ENCODE peak calls at places on chromosomes 2 and 18, in five cellular contexts. A, W, I, P and C are unnamed samples.

GRCh38 chr2:9178110-9178904 is 28.3 kb upstream of the ASAP2 start:
- DNase-seq in A (no peak), W (no peak), I (peak), P (peak), C (no peak)

GRCh38 chr2:206616141-206616540 is 26.1 kb upstream of the FAM237A start:
- DNase-seq in A (no peak), W (no peak), I (no peak), P (peak), C (no peak)

GRCh38 chr18:62596145-62597005 is 73.5 kb downstream of the ZCCHC2 start:
- DNase-seq in A (no peak), W (no peak), I (peak), P (peak), C (no peak)

GRCh38 chr2:161946489-161947107 is 127.4 kb downstream of the DPP4 start:
- DNase-seq in A (peak), W (peak), I (peak), P (peak), C (peak)

GRCh38 chr2:171554991-171555615 is 32.8 kb downstream of the CYBRD1 start:
- DNase-seq in A (no peak), W (no peak), I (no peak), P (no peak), C (no peak)

GRCh38 chr2:130837175-130837810 is 579 bp downstream of the ARHGEF4 start:
- DNase-seq in A (no peak), W (no peak), I (no peak), P (no peak), C (no peak)

GRCh38 chr2:138267902-138268254 is 233.7 kb upstream of the SPOPL start:
- DNase-seq in A (no peak), W (no peak), I (no peak), P (peak), C (no peak)

GRCh38 chr2:74566423-74567085 is 12.0 kb downstream of the DOK1 start:
- DNase-seq in A (no peak), W (no peak), I (peak), P (peak), C (no peak)

GRCh38 chr2:98172951-98173350 is 86.0 kb downstream of the VWA3B start:
- DNase-seq in A (no peak), W (no peak), I (no peak), P (no peak), C (no peak)

GRCh38 chr2:187576906-187577305 is 22.7 kb upstream of the TFPI start:
- DNase-seq in A (no peak), W (no peak), I (no peak), P (peak), C (no peak)

GRCh38 chr2:40129725-40130124 is 322.2 kb downstream of the SLC8A1 start:
- DNase-seq in A (no peak), W (no peak), I (no peak), P (peak), C (no peak)

GRCh38 chr2:238528953-238529781 is 102.4 kb downstream of the ASB1 start:
- DNase-seq in A (no peak), W (peak), I (peak), P (peak), C (no peak)

GRCh38 chr2:953975-954686 is 3.5 kb downstream of the SNTG2 start:
- DNase-seq in A (no peak), W (peak), I (no peak), P (peak), C (no peak)

GRCh38 chr18:48950536-48951447 is at the start of gene SMAD7:
- DNase-seq in A (no peak), W (no peak), I (no peak), P (no peak), C (no peak)

GRCh38 chr2:160401895-160402294 is 91.7 kb downstream of the RBMS1 start:
- DNase-seq in A (no peak), W (no peak), I (no peak), P (no peak), C (no peak)

GRCh38 chr2:160397530-160397865 is 96.1 kb downstream of the RBMS1 start:
- DNase-seq in A (no peak), W (no peak), I (no peak), P (peak), C (no peak)

GRCh38 chr2:160402997-160403979 is 90.3 kb downstream of the RBMS1 start:
- DNase-seq in A (no peak), W (no peak), I (peak), P (peak), C (no peak)

GRCh38 chr2:160402498-160402897 is 91.1 kb downstream of the RBMS1 start:
- DNase-seq in A (no peak), W (no peak), I (no peak), P (no peak), C (no peak)

DNA sequence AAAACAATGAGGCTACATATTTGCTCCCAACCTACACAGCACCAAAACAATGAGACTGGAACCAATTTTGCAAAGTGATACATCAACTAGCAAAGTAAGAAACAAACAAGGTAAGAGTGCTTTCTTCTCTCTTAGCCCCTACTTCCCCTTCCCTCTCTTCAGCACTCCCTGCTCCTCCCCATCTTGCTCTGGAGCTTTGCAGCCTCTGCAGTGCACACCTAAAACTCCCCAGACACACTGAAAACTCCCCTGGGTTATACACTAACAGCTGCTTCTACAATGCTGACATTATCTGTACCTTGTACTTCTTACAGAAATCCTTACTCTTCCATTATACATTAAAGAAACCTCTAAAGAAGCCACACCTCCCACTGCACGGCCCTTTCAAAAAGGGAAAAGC is 93.7 kb downstream of the RBMS1 start:
- DNase-seq in A (no peak), W (no peak), I (no peak), P (no peak), C (no peak)
- H3K9ac ChIP-seq in A (no peak), W (no peak), I (no peak), P (no peak), C (no peak)

GRCh38 chr2:31054817-31055216 is 83.4 kb downstream of the GALNT14 start:
- DNase-seq in A (no peak), W (no peak), I (no peak), P (no peak), C (no peak)
- H3K9ac ChIP-seq in A (no peak), W (no peak), I (no peak), P (no peak), C (no peak)

GRCh38 chr2:38099096-38099997 is 23.4 kb upstream of the CYP1B1 start:
- DNase-seq in A (no peak), W (no peak), I (no peak), P (no peak), C (no peak)

GRCh38 chr2:38095655-38095995 is 19.7 kb upstream of the CYP1B1 start:
- DNase-seq in A (no peak), W (no peak), I (no peak), P (no peak), C (no peak)

GRCh38 chr2:38098351-38099095 is 22.6 kb upstream of the CYP1B1 start:
- DNase-seq in A (no peak), W (no peak), I (peak), P (no peak), C (no peak)

GRCh38 chr2:38095996-38096861 is 20.3 kb upstream of the CYP1B1 start:
- DNase-seq in A (no peak), W (no peak), I (peak), P (peak), C (no peak)

DNA sequence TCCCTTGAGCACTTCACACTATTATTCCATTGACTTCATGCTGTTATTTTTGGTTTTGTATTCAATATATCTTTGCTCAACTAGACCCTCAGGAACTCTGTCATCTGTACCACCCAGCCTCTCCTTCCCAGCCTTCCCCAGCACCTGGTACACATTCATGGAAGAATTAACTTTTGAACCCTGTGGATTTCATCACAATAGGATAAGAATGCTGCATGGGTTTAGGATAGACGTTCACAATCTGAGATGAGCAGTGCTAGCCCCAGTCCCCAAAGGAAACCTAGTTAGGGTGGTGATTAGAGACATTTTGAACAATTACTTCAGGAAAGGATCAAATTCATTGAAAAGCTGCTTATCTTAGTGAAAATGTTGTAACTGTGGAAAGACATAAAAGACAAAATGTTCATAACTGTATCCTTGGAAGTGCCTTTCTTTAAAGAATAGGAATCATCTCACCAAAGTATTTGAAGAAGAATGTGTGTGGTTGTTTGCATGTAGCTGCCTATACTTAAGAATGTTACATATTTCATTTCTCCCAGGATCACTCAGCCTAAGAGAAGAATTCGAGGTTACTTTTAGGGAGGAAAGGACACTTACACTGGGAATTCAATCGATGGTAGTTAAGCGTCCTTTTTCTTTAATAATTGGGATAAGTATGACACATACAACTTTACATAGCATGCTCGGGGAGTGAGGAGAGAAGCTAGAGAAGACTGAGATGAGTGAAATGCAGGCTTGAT is 21.8 kb upstream of the CYP1B1 start:
- DNase-seq in A (no peak), W (no peak), I (peak), P (peak), C (no peak)
- H3K9ac ChIP-seq in A (no peak), W (no peak), I (peak), P (no peak), C (peak)

DNA sequence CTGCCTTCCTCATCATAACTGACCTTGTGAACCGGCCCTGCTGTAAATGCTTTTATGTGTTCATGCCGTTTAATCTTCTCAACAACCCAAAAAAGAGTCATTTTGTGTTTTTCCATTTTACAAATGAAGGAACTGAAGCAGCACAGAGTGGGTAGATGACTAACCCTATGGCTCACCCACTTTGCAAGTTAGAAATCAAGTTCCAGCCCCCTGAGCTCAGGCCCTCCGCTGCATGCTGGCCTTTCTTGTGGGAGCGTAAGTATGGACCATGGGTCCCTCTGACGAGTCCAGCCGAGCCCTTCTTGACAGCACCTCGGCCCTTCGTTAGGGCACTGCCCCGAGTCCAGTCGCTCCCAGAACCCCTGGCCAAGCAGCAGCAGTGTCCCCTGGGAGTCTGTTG is 194.6 kb downstream of the GLI2 start:
- DNase-seq in A (no peak), W (no peak), I (no peak), P (peak), C (no peak)
- H3K9ac ChIP-seq in A (no peak), W (no peak), I (no peak), P (no peak), C (no peak)

DNA sequence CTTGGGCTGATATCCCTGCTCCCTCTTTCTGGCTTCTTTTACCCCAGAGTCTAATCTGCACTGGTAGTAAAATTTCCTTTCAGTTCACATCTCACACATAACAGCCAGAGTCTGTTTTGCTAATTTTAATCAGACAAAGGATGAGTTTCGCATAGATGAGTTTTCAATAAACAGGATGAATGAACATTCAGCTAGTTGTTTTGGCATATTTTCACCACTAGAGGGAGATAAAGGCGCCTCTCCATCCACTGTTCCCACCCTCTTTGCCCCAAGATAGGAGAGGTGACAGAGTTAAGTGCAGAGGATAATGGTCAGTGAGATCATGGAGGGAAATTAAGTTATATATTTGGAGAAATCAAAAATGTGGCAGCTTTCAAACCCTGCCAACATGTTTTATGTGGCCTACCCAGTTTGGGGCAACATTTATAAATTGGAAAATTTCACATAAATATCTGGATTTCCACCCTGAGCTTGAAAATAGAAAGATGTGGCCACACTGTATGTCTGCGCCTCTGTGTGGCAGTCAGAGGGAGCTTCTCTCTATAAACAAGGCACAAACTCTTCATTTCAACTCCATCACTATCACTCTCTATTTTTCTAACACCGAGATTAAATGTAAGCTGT is 48.5 kb upstream of the DTNA start:
- DNase-seq in A (peak), W (peak), I (peak), P (peak), C (no peak)
- H3K9ac ChIP-seq in A (no peak), W (no peak), I (no peak), P (no peak), C (no peak)

DNA sequence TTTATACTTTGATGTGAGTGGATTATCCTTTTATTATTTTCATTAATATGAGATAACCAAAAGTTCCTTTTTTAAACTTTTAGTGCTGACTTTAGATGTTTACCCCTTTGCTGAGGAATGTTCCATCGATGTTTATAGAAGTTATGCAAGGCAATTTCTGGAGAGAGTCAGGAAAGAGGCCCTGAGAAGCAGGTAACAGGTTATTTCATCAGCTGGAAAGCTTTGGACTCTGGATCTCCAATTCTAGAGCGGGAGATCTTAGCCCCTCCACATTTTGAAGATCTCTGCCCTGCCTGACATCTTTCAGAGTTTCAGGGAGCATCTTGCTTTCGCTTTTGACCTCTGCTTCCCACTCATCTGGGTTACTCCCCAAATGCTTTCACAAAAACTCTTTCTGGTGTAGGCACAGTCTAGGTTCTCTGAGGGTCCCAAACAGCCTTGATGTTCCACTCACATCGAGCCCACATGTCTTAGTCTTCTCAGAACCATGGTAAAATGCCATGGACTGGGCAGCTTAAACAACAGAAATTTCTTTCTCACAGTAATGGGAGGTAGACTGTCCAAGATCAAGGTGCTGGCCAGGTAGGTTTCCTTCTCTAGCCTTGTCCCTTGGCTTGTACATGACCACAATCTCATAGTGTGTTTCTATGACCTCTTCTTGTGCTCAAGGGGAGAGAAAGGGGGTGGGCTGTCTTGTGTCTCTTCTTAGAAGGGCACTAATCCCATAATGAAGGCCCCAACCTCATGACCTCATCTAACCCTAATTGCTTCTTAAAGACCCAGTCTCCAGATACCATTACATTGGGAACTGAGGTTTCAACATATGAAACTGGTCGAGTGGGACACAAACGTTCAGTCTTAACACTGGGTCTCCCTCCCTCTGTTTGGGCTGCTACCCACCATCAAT is 87.1 kb downstream of the DOK6 start:
- DNase-seq in A (no peak), W (no peak), I (no peak), P (no peak), C (no peak)
- H3K9ac ChIP-seq in A (no peak), W (no peak), I (no peak), P (no peak), C (no peak)

GRCh38 chr2:222479855-222480254 is 55.5 kb downstream of the SGPP2 start:
- DNase-seq in A (no peak), W (no peak), I (no peak), P (peak), C (no peak)

GRCh38 chr2:222480497-222480896 is 56.2 kb downstream of the SGPP2 start:
- DNase-seq in A (no peak), W (no peak), I (no peak), P (no peak), C (no peak)

GRCh38 chr2:222481941-222482340 is 57.6 kb downstream of the SGPP2 start:
- DNase-seq in A (no peak), W (no peak), I (no peak), P (no peak), C (no peak)

GRCh38 chr2:222483513-222484039 is 59.2 kb downstream of the SGPP2 start:
- DNase-seq in A (no peak), W (no peak), I (no peak), P (no peak), C (no peak)

GRCh38 chr2:222477962-222478608 is 53.7 kb downstream of the SGPP2 start:
- DNase-seq in A (no peak), W (no peak), I (no peak), P (no peak), C (no peak)
- H3K9ac ChIP-seq in A (no peak), W (no peak), I (no peak), P (no peak), C (no peak)

DNA sequence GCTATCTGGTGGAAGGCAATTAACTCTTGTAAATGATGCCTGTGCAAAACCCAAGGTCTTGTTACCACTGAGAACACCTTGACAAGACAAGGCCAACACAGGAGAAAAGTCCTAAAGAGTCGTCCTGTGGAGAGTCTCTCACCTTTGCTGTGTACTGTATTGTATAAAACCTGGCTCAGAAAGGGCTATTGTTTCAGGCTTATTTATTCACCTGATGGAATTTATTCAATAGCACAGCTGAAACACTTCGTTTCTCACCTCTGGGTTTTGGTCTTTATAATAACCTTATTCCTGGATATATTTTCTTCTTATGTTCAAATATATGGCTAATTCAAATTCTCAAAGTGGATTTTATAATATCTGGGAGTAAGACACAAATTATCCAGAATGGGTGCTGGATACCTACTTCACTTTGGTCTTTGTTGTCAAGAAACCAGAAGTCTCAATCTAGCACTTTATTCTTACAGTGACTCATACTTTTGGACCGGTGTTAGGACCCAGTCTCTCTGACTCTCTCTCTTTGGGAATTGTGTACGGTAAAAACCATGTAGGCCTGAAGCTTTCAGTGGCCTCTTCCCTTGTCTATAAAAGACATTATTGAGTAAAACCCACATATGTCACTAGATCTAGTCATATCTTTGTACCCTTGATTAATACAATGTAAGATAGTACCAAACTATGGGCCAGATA is 16.1 kb upstream of the STAT4 start:
- DNase-seq in A (no peak), W (no peak), I (no peak), P (peak), C (no peak)
- H3K9ac ChIP-seq in A (no peak), W (no peak), I (peak), P (no peak), C (no peak)

GRCh38 chr18:23479829-23480505 is 23.3 kb upstream of the RMC1 start:
- DNase-seq in A (no peak), W (no peak), I (no peak), P (no peak), C (no peak)
- H3K9ac ChIP-seq in A (no peak), W (no peak), I (no peak), P (no peak), C (no peak)

GRCh38 chr2:172931256-172931894 is 144.3 kb upstream of the MAP3K20 start:
- DNase-seq in A (no peak), W (no peak), I (no peak), P (peak), C (peak)
- H3K9ac ChIP-seq in A (no peak), W (no peak), I (no peak), P (no peak), C (peak)